ENCODE peak calls at places on chromosomes 1 and 21, in four cellular contexts. X is IMR-90, H is mesenchymal stem cell, M is mesendoderm. O is an unnamed sample.
A peak's percentile ranks its signal among the peaks of the same experiment; 100 is the strongest.

GRCh38 chr1:50080904-50081586 is 27.7 kb upstream of the ELAVL4 start:
- DNase-seq in M (peak; percentile 70), H (no peak), X (no peak), O (no peak)

GRCh38 chr1:48789903-48790302 is 13.2 kb upstream of the BEND5 start:
- DNase-seq in X (no peak), H (no peak), M (no peak), O (no peak)

GRCh38 chr1:204432708-204433107 is 21.1 kb upstream of the PPP1R15B start:
- DNase-seq in H (no peak), X (no peak), M (no peak), O (no peak)

GRCh38 chr1:62142550-62142949 is 52.1 kb upstream of the L1TD1 start:
- DNase-seq in H (no peak), X (no peak), M (peak; percentile 74), O (peak; percentile 51)

GRCh38 chr1:17319561-17320350 is 11.8 kb downstream of the PADI4 start:
- DNase-seq in H (no peak), M (no peak), X (no peak), O (no peak)

GRCh38 chr1:221801773-221802516 is 60.1 kb upstream of the DUSP10 start:
- DNase-seq in H (peak; percentile 74), X (peak; percentile 89), M (peak; percentile 90), O (no peak)

GRCh38 chr21:38323721-38324591 is 67.2 kb downstream of the KCNJ15 start:
- DNase-seq in M (peak; percentile 87), H (peak; percentile 93), X (peak; percentile 94), O (peak; percentile 43)

GRCh38 chr1:230853736-230854135 is 14.6 kb downstream of the C1orf198 start:
- DNase-seq in M (no peak), H (no peak), X (no peak), O (no peak)

GRCh38 chr1:7400566-7400965 is 370.5 kb upstream of the VAMP3 start:
- DNase-seq in M (no peak), X (no peak), H (no peak), O (no peak)

GRCh38 chr1:223837206-223837605 is 8.5 kb downstream of the TP53BP2 start:
- DNase-seq in X (peak; percentile 55), M (no peak), H (peak; percentile 70), O (no peak)

DNA sequence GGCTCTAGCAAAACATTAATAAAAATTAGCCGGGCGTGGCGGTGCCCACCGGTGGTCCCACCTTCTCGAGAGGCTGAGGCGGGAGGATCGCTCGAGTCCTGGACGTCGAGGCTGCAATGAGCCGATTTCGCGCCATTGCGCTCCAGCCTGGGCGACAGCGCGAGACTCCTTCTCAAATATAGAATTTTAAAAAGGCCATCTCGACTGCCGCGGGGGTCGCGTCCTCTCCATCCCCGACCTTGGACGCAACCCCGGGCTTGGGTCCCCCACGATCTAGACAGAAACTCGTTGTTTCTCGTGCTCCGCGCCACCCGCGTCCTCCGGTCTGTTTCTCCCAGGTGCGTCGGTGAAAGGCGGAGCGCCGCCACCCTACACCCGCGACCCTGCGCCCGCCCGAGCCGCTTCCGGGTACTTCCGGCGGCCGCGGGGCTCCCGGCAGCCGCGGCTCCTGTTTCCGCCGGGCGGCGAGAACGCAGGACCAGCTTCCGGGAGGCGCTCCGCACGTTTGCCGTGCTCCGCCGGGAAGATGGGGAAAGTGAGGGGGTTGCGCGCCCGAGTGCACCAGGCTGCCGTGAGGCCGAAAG is at the start of gene SLX9:
- DNase-seq in X (peak; percentile 73), M (peak; percentile 88), H (peak; percentile 73), O (peak; percentile 78)
- H2BK15ac ChIP-seq in X (no peak within 1 kb of the TSS), M (no peak within 1 kb of the TSS), H (peak within 1 kb of the TSS; percentile 93), O (no peak within 1 kb of the TSS)

GRCh38 chr1:182400567-182400966 is at the start of gene TEDDM1:
- DNase-seq in H (no peak), X (no peak), M (no peak), O (no peak)

GRCh38 chr1:182395911-182396310 is 4.3 kb upstream of the GLUL start:
- DNase-seq in H (no peak), X (no peak), M (no peak), O (no peak)

GRCh38 chr1:182392045-182393028 is 747 bp upstream of the GLUL start:
- DNase-seq in X (peak; percentile 9), M (peak; percentile 77), H (peak; percentile 50), O (no peak)

GRCh38 chr1:182394055-182394775 is 2.6 kb upstream of the GLUL start:
- DNase-seq in X (no peak), M (no peak), H (no peak), O (no peak)

DNA sequence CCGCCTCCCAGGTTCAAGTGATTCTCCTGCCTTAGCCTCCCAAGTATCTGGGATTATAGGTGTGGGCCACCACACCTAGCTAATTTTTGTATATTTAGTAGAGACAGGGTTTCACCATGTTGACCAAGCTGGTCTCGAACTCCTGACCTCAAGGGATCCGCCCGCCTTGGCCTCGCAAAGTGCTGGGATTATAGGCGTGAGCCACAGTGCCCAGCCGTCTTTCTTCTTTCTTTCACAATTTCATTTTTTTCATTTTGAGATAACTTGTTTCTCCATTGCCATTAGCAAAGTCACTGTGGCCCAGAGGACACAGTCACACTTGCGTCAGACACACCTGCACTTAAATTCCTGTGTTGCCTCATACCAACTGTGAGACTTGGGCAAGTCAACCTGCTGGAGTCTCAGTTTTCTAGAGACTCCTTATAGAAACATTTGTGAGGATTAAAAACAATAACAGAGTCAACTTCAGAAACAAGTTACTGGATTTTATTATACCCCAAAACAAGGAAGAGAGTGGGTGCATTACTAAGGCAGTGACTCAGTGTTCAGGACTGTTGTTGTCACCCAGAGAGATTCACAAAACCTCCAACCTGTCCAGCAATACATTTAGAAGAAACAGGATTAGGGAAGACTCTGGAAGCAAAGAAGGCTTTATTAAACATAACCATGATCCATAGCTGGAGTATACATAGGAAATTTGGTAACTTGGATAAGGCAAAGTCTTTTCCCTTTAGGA is 2.6 kb downstream of the TEDDM1 start:
- DNase-seq in M (no peak), H (no peak), X (peak; percentile 33), O (no peak)
- H3K4me1 ChIP-seq in M (peaks cover 3% of the 10 kb centered on the region), H (no peaks in the 10 kb centered on the region), X (no peaks in the 10 kb centered on the region), O (peaks cover 4% of the 10 kb centered on the region)

GRCh38 chr1:3475839-3476573 is 21.5 kb downstream of the ARHGEF16 start:
- DNase-seq in H (no peak), X (no peak), M (no peak), O (no peak)

GRCh38 chr1:3477241-3478109 is 23.0 kb downstream of the ARHGEF16 start:
- DNase-seq in X (no peak), H (no peak), M (peak; percentile 40), O (no peak)

GRCh38 chr1:3478187-3478586 is 23.7 kb downstream of the ARHGEF16 start:
- DNase-seq in M (no peak), H (no peak), X (no peak), O (no peak)

GRCh38 chr1:3474421-3474820 is 20.0 kb downstream of the ARHGEF16 start:
- DNase-seq in M (no peak), H (no peak), X (no peak), O (no peak)

DNA sequence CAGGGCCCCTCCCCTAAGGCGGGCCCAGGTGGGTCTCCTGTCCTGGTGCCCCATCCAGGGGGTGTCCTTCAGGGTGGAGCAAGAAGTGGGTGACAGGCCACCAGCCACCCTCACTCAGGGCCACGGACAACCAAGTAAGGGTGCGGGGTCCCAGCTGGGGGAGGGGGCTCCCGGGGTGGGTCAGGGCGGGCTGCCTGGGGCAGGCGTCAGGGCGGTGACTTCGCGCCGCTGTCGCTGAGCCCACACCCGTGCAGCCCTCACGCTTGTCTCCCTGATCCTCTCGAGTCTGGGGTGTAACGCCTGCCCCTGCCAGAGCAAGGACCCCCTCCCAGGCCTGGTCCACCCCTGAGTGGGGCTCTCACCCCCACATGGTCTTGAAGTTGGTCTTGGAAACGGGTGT is 22.2 kb downstream of the ARHGEF16 start:
- DNase-seq in M (no peak), H (no peak), X (no peak), O (no peak)
- H2BK15ac ChIP-seq in M (no peak overlapping the region), H (no peak overlapping the region), X (no peak overlapping the region), O (no peak overlapping the region)

DNA sequence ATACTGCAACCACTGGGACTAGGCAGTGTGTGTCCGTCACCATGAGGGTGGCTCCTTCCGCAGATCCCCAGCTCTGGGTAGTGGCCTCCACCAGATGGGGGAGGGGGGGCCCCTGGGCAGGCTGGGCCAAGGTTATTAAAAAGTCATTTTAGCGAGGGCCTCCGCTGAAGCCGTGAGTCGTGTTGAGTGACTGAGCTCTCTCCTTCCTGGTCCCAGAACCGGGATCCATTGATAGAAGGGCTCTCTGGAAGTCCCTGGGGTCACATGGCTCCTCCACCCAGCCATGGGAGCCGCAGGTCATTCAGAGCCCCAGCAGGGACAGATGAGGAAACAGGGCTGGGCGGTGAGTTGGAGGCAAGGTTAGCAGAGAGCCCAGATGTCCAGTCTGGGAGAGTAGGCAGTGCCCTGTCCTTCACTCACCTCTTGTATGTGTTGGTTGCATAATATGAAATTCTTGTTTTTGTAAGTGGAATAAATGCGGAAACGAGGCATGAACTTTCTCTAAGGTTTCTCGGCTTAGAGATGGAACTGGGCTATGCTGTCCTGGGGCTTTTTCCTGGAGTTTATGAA is 12.9 kb downstream of the MIIP start:
- DNase-seq in H (no peak), X (no peak), M (no peak), O (no peak)
- H3K4me1 ChIP-seq in H (no peaks in the 10 kb centered on the region), X (peaks cover 1% of the 10 kb centered on the region), M (no peaks in the 10 kb centered on the region), O (no peaks in the 10 kb centered on the region)

GRCh38 chr1:2554621-2555387 is 1.4 kb upstream of the TNFRSF14 start:
- DNase-seq in H (no peak), X (no peak), M (peak; percentile 19), O (no peak)
- H2BK15ac ChIP-seq in H (no peak overlapping the region), X (no peak overlapping the region), M (no peak overlapping the region), O (no peak overlapping the region)

O was measured in H9.